ENCODE peak calls at places on chromosomes 1 and 21, in six cellular contexts. E is GM12892, Z is GM23338, Q is stomach, W is SK-N-MC, C is suprapubic skin. I is an unnamed sample.
A peak's percentile ranks its signal among the peaks of the same experiment; 100 is the strongest.

GRCh38 chr1:118340928-118341905 is 156.2 kb upstream of the SPAG17 start:
- DNase-seq in Q (no peak), C (no peak), Z (no peak), W (no peak), E (no peak), I (no peak)

GRCh38 chr21:38343691-38344090 is 86.9 kb downstream of the KCNJ15 start:
- DNase-seq in W (no peak), Z (no peak), E (no peak), C (no peak), Q (peak; percentile 91), I (no peak)

GRCh38 chr1:96049759-96050409 is 671.7 kb upstream of the PTBP2 start:
- DNase-seq in Z (no peak), E (no peak), Q (no peak), W (no peak), C (no peak), I (no peak)

GRCh38 chr1:75640137-75640536 is 29.2 kb upstream of the SLC44A5 start:
- DNase-seq in Q (no peak), Z (no peak), W (no peak), E (no peak), C (no peak), I (no peak)

GRCh38 chr1:111334169-111334568 is 43.5 kb downstream of the CHIA start:
- DNase-seq in E (peak; percentile 19), Z (peak; percentile 80), W (no peak), C (no peak), Q (peak; percentile 53), I (no peak)

GRCh38 chr1:20787775-20788488 is 825 bp upstream of the HP1BP3 start:
- DNase-seq in C (no peak), W (no peak), E (no peak), Q (no peak), Z (peak; percentile 28), I (no peak)

GRCh38 chr1:32112800-32113375 is 5.0 kb downstream of the KPNA6 start:
- DNase-seq in Z (no peak), W (no peak), Q (no peak), C (no peak), E (no peak), I (no peak)

GRCh38 chr1:48016526-48016925 is 19.3 kb upstream of the TRABD2B start:
- DNase-seq in Q (no peak), C (no peak), Z (no peak), E (no peak), W (no peak), I (no peak)

GRCh38 chr1:2480986-2481364 is 4.9 kb downstream of the PLCH2 start:
- DNase-seq in E (no peak), W (no peak), C (no peak), Q (peak; percentile 60), Z (no peak), I (peak; percentile 74)

GRCh38 chr1:12114916-12115315 is 51.8 kb downstream of the TNFRSF8 start:
- DNase-seq in Z (no peak), Q (no peak), C (no peak), W (no peak), E (no peak), I (no peak)

GRCh38 chr1:37739222-37739621 is 25.7 kb downstream of the EPHA10 start:
- DNase-seq in E (no peak), W (no peak), Z (no peak), Q (no peak), C (no peak), I (no peak)

GRCh38 chr1:85504417-85504816 is 39.5 kb upstream of the DDAH1 start:
- DNase-seq in E (no peak), C (no peak), Z (no peak), Q (no peak), W (no peak), I (no peak)

GRCh38 chr1:217627431-217627830 is 3.5 kb downstream of the GPATCH2 start:
- DNase-seq in Q (no peak), E (no peak), C (no peak), Z (no peak), W (no peak), I (no peak)

DNA sequence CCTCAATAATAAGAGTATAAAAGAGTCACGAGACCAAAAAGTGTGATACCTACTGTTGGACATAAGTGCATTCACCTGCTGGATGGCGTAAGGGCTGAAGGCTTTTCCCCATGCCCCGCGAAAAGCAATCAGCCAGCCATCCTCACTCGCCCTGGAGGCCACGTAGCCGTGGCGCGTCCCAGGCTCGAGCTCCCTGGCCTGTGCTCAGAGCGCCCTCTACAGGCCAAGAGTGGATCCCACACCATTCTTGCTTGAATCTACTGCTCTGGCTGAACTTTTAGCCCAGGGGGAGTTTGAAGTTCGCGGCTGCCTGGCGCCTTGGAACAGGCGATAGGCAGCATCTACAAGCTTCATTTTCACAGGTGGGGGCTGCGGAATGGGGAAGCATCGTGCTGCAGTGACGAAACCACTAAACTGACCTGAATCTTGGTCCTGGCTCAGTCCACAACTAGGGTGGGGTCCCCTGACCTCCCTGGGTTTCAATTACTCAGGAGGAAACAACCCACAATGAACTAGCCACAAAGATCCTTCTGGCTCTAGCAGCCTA is 70.3 kb upstream of the SERBP1 start:
- DNase-seq in W (peak; percentile 28), C (peak; percentile 87), Q (peak; percentile 91), E (peak; percentile 76), Z (peak; percentile 95), I (peak; percentile 74)
- TF ChIP-seq POLR2AphosphoS5 in W (no peak), C (peak; percentile 36), Q (peak; percentile 57), E (no peak), Z (no peak), I (peak; percentile 43)

DNA sequence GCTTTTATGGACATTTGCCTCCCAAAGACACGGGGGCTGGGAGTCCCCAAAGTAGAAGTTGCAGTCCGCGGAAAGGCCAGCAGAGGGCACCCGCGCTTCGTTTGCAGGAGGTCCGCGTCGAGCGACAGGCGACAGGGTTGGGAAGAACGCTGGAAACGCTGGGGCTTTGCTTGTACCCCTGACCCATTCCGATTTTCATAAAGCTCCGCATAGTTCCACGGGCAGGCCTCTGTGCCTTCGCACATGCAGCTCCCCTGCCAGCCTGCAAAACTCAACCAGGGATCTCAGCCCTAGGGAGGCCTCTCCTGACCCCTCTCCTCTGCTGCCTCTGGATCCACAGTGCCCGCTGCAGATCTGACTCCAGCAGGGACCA is 44.2 kb upstream of the LAPTM5 start:
- DNase-seq in Q (peak; percentile 89), C (peak; percentile 94), W (no peak), E (peak; percentile 67), Z (peak; percentile 92), I (peak; percentile 67)
- TF ChIP-seq POLR2AphosphoS5 in Q (no peak), C (no peak), W (no peak), E (no peak), Z (no peak), I (peak; percentile 31)

DNA sequence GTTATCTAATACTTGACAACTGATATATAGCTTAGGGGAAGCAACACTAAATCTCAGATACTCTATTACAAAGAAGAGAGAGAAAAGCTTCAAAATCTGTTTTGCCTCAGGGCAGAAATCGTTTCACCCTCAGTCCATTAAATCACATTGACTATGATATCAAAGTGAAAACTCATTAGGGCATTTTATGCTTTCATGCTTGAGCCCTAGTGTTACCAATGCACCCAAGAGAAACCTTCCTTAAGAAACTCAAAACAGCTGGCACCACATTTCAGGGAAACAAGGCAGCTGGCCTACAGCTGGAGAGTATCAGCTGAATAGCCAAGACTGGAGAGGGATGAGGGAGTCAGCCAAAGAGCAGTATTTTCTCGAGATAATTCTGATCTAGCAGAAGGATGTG is 14.9 kb downstream of the COLGALT2 start:
- DNase-seq in Z (no peak), C (no peak), W (peak; percentile 66), Q (no peak), E (no peak), I (no peak)
- TF ChIP-seq POLR2AphosphoS5 in Z (no peak), C (no peak), W (peak; percentile 42), Q (peak; percentile 45), E (no peak), I (no peak)

DNA sequence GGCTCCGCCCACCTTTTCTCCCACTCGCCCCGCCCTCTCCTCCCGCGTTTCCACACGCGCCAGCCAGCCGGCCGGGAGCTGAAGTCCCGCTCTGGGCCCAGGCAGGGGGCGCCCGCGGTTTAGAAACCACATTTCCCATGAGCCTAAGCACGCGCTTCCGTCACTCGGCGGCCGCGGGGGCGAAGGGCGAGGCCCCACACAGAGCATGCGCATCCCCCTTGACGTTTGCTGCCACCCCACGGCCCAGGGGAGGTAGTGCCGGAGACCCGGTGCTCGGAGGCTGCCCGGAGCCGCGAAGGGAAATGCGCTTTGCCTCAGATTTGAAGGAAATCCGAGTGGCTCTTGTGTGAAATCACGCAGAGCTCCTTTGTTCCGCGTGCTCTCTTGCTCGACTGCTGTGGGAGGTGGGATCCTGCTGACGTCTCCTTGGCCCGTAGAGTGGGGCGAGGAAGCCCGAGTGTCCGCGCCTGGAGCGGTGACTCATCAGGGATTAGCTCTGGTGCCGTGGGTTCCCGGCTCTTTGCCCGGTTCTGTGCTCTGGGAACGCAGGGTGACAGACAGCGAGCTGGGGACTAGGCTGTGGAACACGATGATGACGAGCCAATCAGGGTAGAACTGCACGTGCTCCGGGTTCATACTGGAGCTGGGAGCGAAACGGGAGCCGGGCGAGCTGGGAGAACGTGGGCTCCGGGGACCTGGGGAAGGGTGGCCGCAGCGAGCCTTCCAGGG is 406 bp upstream of the B3GALNT2 start:
- DNase-seq in E (peak; percentile 79), C (peak; percentile 99), W (peak; percentile 93), Q (peak; percentile 100), Z (peak; percentile 99), I (peak; percentile 99)
- TF ChIP-seq POLR2AphosphoS5 in E (peak; percentile 61), C (peak; percentile 71), W (peak; percentile 84), Q (peak; percentile 94), Z (peak; percentile 87), I (no peak)